ENCODE peak calls at places on chromosomes 4 and X, in four cellular contexts. One of them, this sample, is unnamed.

GRCh38 chr4:48698029-48698901 is 81.8 kb downstream of the FRYL start:
- DNase-seq in tibial nerve: peak
- DNase-seq in Panc1: peak
- DNase-seq in sigmoid colon: peak
- DNase-seq in this sample: no peak

GRCh38 chr4:24611575-24611974 is 27.2 kb upstream of the DHX15 start:
- DNase-seq in tibial nerve: no peak
- DNase-seq in sigmoid colon: no peak
- DNase-seq in Panc1: no peak
- DNase-seq in this sample: no peak

GRCh38 chr4:6134612-6135220 is 65.6 kb downstream of the JAKMIP1 start:
- DNase-seq in sigmoid colon: peak
- DNase-seq in Panc1: peak
- DNase-seq in tibial nerve: no peak
- DNase-seq in this sample: peak

GRCh38 chr4:36244257-36245084 is at the start of gene ARAP2:
- DNase-seq in Panc1: no peak
- DNase-seq in sigmoid colon: peak
- DNase-seq in tibial nerve: peak
- DNase-seq in this sample: no peak

GRCh38 chrX:20205927-20206708 is 60.6 kb downstream of the RPS6KA3 start:
- DNase-seq in tibial nerve: no peak
- DNase-seq in Panc1: no peak
- DNase-seq in sigmoid colon: no peak
- DNase-seq in this sample: peak

GRCh38 chrX:46444011-46444410 is 101.2 kb downstream of the ZNF674 start:
- DNase-seq in Panc1: peak
- DNase-seq in tibial nerve: no peak
- DNase-seq in sigmoid colon: no peak
- DNase-seq in this sample: no peak

GRCh38 chrX:149937881-149938426 is 337 bp downstream of the EOLA2 start:
- DNase-seq in sigmoid colon: peak
- DNase-seq in tibial nerve: no peak
- DNase-seq in Panc1: no peak
- DNase-seq in this sample: no peak

GRCh38 chrX:1468250-1468772 is 15.6 kb upstream of the ASMTL start:
- DNase-seq in tibial nerve: no peak
- DNase-seq in sigmoid colon: peak
- DNase-seq in Panc1: no peak
- DNase-seq in this sample: no peak

GRCh38 chr4:113958766-113959540 is 20.5 kb downstream of the ARSJ start:
- DNase-seq in sigmoid colon: no peak
- DNase-seq in Panc1: peak
- DNase-seq in tibial nerve: no peak
- DNase-seq in this sample: no peak

GRCh38 chr4:169611157-169611556 is 1.2 kb downstream of the NEK1 start:
- DNase-seq in Panc1: no peak
- DNase-seq in sigmoid colon: no peak
- DNase-seq in tibial nerve: no peak
- DNase-seq in this sample: no peak

GRCh38 chr4:164943192-164943591 is 34.3 kb downstream of the TRIM61 start:
- DNase-seq in Panc1: no peak
- DNase-seq in sigmoid colon: no peak
- DNase-seq in tibial nerve: no peak
- DNase-seq in this sample: no peak

GRCh38 chrX:10922158-10922557 is 189.0 kb upstream of the HCCS start:
- DNase-seq in tibial nerve: no peak
- DNase-seq in sigmoid colon: no peak
- DNase-seq in Panc1: no peak
- DNase-seq in this sample: no peak

GRCh38 chrX:101693476-101693875 is 33.8 kb upstream of the ARMCX2 start:
- DNase-seq in sigmoid colon: no peak
- DNase-seq in Panc1: no peak
- DNase-seq in tibial nerve: no peak
- DNase-seq in this sample: no peak

GRCh38 chr4:12881945-12882589 is 602.1 kb downstream of the RAB28 start:
- DNase-seq in sigmoid colon: no peak
- DNase-seq in tibial nerve: no peak
- DNase-seq in Panc1: no peak
- DNase-seq in this sample: no peak

GRCh38 chr4:931194-931959 is 739 bp downstream of the GAK start:
- DNase-seq in sigmoid colon: no peak
- DNase-seq in tibial nerve: no peak
- DNase-seq in Panc1: no peak
- DNase-seq in this sample: no peak

GRCh38 chr4:24913099-24913445 is 230 bp upstream of the CCDC149 start:
- DNase-seq in sigmoid colon: no peak
- DNase-seq in Panc1: no peak
- DNase-seq in tibial nerve: no peak
- DNase-seq in this sample: no peak

GRCh38 chr4:94939791-94940530 is 182.2 kb downstream of the BMPR1B start:
- DNase-seq in Panc1: no peak
- DNase-seq in sigmoid colon: no peak
- DNase-seq in tibial nerve: no peak
- DNase-seq in this sample: no peak

GRCh38 chr4:118741456-118741855 is 56.3 kb downstream of the METTL14 start:
- DNase-seq in sigmoid colon: no peak
- DNase-seq in Panc1: no peak
- DNase-seq in tibial nerve: no peak
- DNase-seq in this sample: no peak

GRCh38 chr4:126906466-126906865 is 726.3 kb upstream of the INTU start:
- DNase-seq in Panc1: no peak
- DNase-seq in tibial nerve: no peak
- DNase-seq in sigmoid colon: no peak
- DNase-seq in this sample: no peak

GRCh38 chr4:75708218-75708691 is 16.1 kb upstream of the USO1 start:
- DNase-seq in Panc1: no peak
- DNase-seq in tibial nerve: no peak
- DNase-seq in sigmoid colon: no peak
- DNase-seq in this sample: no peak

GRCh38 chr4:3681191-3681590 is 85.0 kb upstream of the ADRA2C start:
- DNase-seq in Panc1: no peak
- DNase-seq in sigmoid colon: peak
- DNase-seq in tibial nerve: no peak
- DNase-seq in this sample: no peak

GRCh38 chr4:88792821-88793220 is 95.2 kb upstream of the NAP1L5 start:
- DNase-seq in Panc1: no peak
- DNase-seq in sigmoid colon: no peak
- DNase-seq in tibial nerve: no peak
- DNase-seq in this sample: no peak

GRCh38 chr4:179605196-179605595 is 2163.0 kb upstream of the AGA start:
- DNase-seq in tibial nerve: no peak
- DNase-seq in Panc1: no peak
- DNase-seq in sigmoid colon: no peak
- DNase-seq in this sample: no peak

GRCh38 chr4:152970102-152970820 is 34.1 kb downstream of the FHDC1 start:
- DNase-seq in tibial nerve: no peak
- DNase-seq in Panc1: no peak
- DNase-seq in sigmoid colon: no peak
- DNase-seq in this sample: no peak

GRCh38 chr4:133147922-133148689 is 988 bp upstream of the PCDH10 start:
- DNase-seq in tibial nerve: no peak
- DNase-seq in sigmoid colon: peak
- DNase-seq in Panc1: no peak
- DNase-seq in this sample: no peak

GRCh38 chr4:20421586-20421985 is 169.9 kb downstream of the SLIT2 start:
- DNase-seq in tibial nerve: no peak
- DNase-seq in sigmoid colon: no peak
- DNase-seq in Panc1: no peak
- DNase-seq in this sample: no peak

GRCh38 chrX:13432776-13433605 is 113.1 kb upstream of the ATXN3L start:
- DNase-seq in sigmoid colon: no peak
- DNase-seq in Panc1: no peak
- DNase-seq in tibial nerve: no peak
- DNase-seq in this sample: no peak

GRCh38 chr4:84474107-84474506 is 25.0 kb downstream of the NKX6-1 start:
- DNase-seq in tibial nerve: no peak
- DNase-seq in Panc1: no peak
- DNase-seq in sigmoid colon: no peak
- DNase-seq in this sample: no peak

GRCh38 chr4:13160906-13161305 is 323.2 kb downstream of the RAB28 start:
- DNase-seq in tibial nerve: no peak
- DNase-seq in Panc1: no peak
- DNase-seq in sigmoid colon: no peak
- DNase-seq in this sample: no peak

GRCh38 chrX:14508025-14508690 is 21.2 kb upstream of the GLRA2 start:
- DNase-seq in Panc1: no peak
- DNase-seq in tibial nerve: no peak
- DNase-seq in sigmoid colon: no peak
- DNase-seq in this sample: no peak

GRCh38 chr4:157221426-157221894 is 932 bp downstream of the GRIA2 start:
- DNase-seq in Panc1: no peak
- DNase-seq in sigmoid colon: no peak
- DNase-seq in tibial nerve: no peak
- DNase-seq in this sample: no peak

GRCh38 chrX:146055733-146056132 is 238.1 kb downstream of the SLITRK2 start:
- DNase-seq in Panc1: no peak
- DNase-seq in tibial nerve: no peak
- DNase-seq in sigmoid colon: no peak
- DNase-seq in this sample: no peak

GRCh38 chr4:7782783-7783182 is 156.9 kb downstream of the AFAP1 start:
- DNase-seq in Panc1: no peak
- DNase-seq in sigmoid colon: no peak
- DNase-seq in tibial nerve: no peak
- DNase-seq in this sample: no peak

GRCh38 chrX:73289039-73289438 is 74.4 kb upstream of the NAP1L2 start:
- DNase-seq in Panc1: no peak
- DNase-seq in tibial nerve: no peak
- DNase-seq in sigmoid colon: no peak
- DNase-seq in this sample: no peak

GRCh38 chr4:186719925-186720694 is 3.5 kb downstream of the FAT1 start:
- DNase-seq in sigmoid colon: no peak
- DNase-seq in tibial nerve: no peak
- DNase-seq in Panc1: no peak
- DNase-seq in this sample: no peak

GRCh38 chr4:101835121-101835904 is 44.8 kb downstream of the BANK1 start:
- DNase-seq in sigmoid colon: peak
- DNase-seq in tibial nerve: peak
- DNase-seq in Panc1: no peak
- DNase-seq in this sample: no peak

GRCh38 chr4:119041951-119042560 is 93.6 kb upstream of the MYOZ2 start:
- DNase-seq in Panc1: peak
- DNase-seq in sigmoid colon: peak
- DNase-seq in tibial nerve: peak
- DNase-seq in this sample: peak

GRCh38 chr4:86961605-86962295 is 26.9 kb downstream of the AFF1 start:
- DNase-seq in sigmoid colon: no peak
- DNase-seq in tibial nerve: no peak
- DNase-seq in Panc1: no peak
- DNase-seq in this sample: peak

GRCh38 chr4:189341881-189342280 is 598.8 kb upstream of the FRG1 start:
- DNase-seq in tibial nerve: no peak
- DNase-seq in Panc1: no peak
- DNase-seq in sigmoid colon: no peak
- DNase-seq in this sample: no peak

GRCh38 chrX:1606476-1606875 is 8.4 kb upstream of the ASMT start:
- DNase-seq in Panc1: no peak
- DNase-seq in sigmoid colon: peak
- DNase-seq in tibial nerve: no peak
- DNase-seq in this sample: no peak

DNA sequence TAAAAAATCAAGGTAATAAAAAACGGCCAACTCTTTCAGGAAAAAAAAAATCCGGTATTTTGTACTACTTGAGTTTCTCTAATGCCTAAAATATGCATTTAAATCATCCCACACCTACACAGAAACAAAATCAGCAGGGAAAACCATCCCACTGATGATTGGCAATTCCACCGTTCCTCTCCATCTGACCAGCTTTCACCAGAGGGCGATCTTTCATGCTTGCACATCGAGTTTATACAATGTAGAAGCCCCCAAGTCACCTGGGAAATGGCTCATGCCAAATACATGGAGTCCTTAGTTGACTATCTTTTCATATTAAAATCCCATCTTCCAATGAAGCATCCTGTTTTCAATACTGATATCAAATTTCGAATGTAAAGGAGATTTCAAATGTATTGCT is 69.2 kb downstream of the PTCHD1 start:
- DNase-seq in sigmoid colon: no peak
- DNase-seq in tibial nerve: no peak
- DNase-seq in Panc1: no peak
- DNase-seq in this sample: no peak
- TF ChIP-seq CTCF in sigmoid colon: no peak
- TF ChIP-seq CTCF in tibial nerve: no peak
- TF ChIP-seq CTCF in Panc1: peak
- TF ChIP-seq CTCF in this sample: peak

GRCh38 chr4:141636771-141637460 is 533 bp downstream of the IL15 start:
- DNase-seq in sigmoid colon: peak
- DNase-seq in tibial nerve: no peak
- DNase-seq in Panc1: no peak
- DNase-seq in this sample: no peak

GRCh38 chr4:141636077-141636770 is at the start of gene IL15:
- DNase-seq in Panc1: no peak
- DNase-seq in sigmoid colon: peak
- DNase-seq in tibial nerve: peak
- DNase-seq in this sample: no peak

GRCh38 chr4:141640692-141641091 is 4.3 kb downstream of the IL15 start:
- DNase-seq in sigmoid colon: no peak
- DNase-seq in tibial nerve: no peak
- DNase-seq in Panc1: no peak
- DNase-seq in this sample: no peak

GRCh38 chr4:141635726-141636076 is 682 bp upstream of the IL15 start:
- DNase-seq in sigmoid colon: no peak
- DNase-seq in tibial nerve: no peak
- DNase-seq in Panc1: no peak
- DNase-seq in this sample: peak

GRCh38 chr4:141637565-141637964 is 1.2 kb downstream of the IL15 start:
- DNase-seq in tibial nerve: no peak
- DNase-seq in Panc1: no peak
- DNase-seq in sigmoid colon: no peak
- DNase-seq in this sample: no peak
- H3K4me3 ChIP-seq in tibial nerve: peak
- H3K4me3 ChIP-seq in Panc1: peak
- H3K4me3 ChIP-seq in sigmoid colon: peak
- H3K4me3 ChIP-seq in this sample: peak

GRCh38 chrX:17160971-17161370 is 214.0 kb upstream of the NHS start:
- DNase-seq in sigmoid colon: no peak
- DNase-seq in Panc1: no peak
- DNase-seq in tibial nerve: no peak
- DNase-seq in this sample: no peak
- TF ChIP-seq CTCF in sigmoid colon: no peak
- TF ChIP-seq CTCF in Panc1: peak
- TF ChIP-seq CTCF in tibial nerve: no peak
- TF ChIP-seq CTCF in this sample: no peak

DNA sequence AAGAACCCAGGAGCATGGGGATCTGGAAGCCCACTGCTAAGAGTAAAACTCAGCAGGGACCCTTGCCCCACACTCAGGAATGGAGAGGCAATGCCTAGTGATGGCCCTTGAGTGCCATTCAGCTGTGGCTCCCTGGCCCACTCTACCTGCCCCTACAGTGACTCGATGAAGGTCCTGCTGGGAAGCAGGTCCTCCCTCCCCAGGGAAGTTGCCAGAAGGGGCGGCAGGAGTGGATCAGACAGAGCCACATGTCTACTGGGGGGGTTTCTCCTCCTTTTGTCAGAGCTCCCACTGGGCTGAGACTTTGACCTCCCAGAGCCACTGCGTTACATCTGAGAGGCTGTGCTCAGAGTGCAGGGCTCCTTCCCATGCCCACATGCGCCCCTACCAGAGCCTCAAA is 1.2 kb downstream of the SLC10A3 start:
- DNase-seq in Panc1: no peak
- DNase-seq in sigmoid colon: no peak
- DNase-seq in tibial nerve: no peak
- DNase-seq in this sample: no peak
- H3K4me3 ChIP-seq in Panc1: peak
- H3K4me3 ChIP-seq in sigmoid colon: peak
- H3K4me3 ChIP-seq in tibial nerve: no peak
- H3K4me3 ChIP-seq in this sample: peak

This sample was measured in GM12864.